ENCODE peak calls at places on chromosome 22, in four cellular contexts. N is stomach, J is foreskin fibroblast, R is cardiac fibroblast. H is an unnamed sample.
A peak's percentile ranks its signal among the peaks of the same experiment; 100 is the strongest.

GRCh38 chr22:19844423-19845368 is 10.0 kb downstream of the GNB1L start:
- DNase-seq in R (peak; percentile 45), J (peak; percentile 87), N (peak; percentile 57), H (no peak)

GRCh38 chr22:19815093-19815822 is 39.4 kb downstream of the GNB1L start:
- DNase-seq in R (no peak), N (peak; percentile 14), J (no peak), H (no peak)

GRCh38 chr22:23849009-23850006 is 8.4 kb upstream of the SLC2A11 start:
- DNase-seq in N (peak; percentile 91), J (peak; percentile 91), R (peak; percentile 74), H (peak; percentile 96)

GRCh38 chr22:29359469-29359868 is 28.9 kb downstream of the AP1B1 start:
- DNase-seq in J (peak; percentile 85), N (peak; percentile 70), R (peak; percentile 62), H (no peak)

GRCh38 chr22:19610518-19611253 is 86.5 kb upstream of the CLDN5 start:
- DNase-seq in J (no peak), N (no peak), R (no peak), H (no peak)

GRCh38 chr22:45468872-45469572 is 33.7 kb upstream of the FBLN1 start:
- DNase-seq in N (no peak), J (peak; percentile 94), R (peak; percentile 64), H (no peak)

GRCh38 chr22:22923379-22923778 is 35.8 kb downstream of the IGLL5 start:
- DNase-seq in N (no peak), J (no peak), R (no peak), H (no peak)

GRCh38 chr22:35376728-35377472 is 4.0 kb upstream of the HMOX1 start:
- DNase-seq in N (peak; percentile 91), R (peak; percentile 100), J (peak; percentile 99), H (peak; percentile 85)

GRCh38 chr22:44975444-44976262 is 34.2 kb downstream of the PHF21B start:
- DNase-seq in R (peak; percentile 80), J (peak; percentile 87), N (peak; percentile 76), H (peak; percentile 91)

GRCh38 chr22:17368727-17369552 is at the start of gene CECR2:
- DNase-seq in J (peak; percentile 28), R (peak; percentile 61), N (no peak), H (peak; percentile 82)

GRCh38 chr22:46087816-46088277 is 62.5 kb upstream of the PPARA start:
- DNase-seq in J (peak; percentile 98), N (peak; percentile 88), R (peak; percentile 94), H (no peak)

DNA sequence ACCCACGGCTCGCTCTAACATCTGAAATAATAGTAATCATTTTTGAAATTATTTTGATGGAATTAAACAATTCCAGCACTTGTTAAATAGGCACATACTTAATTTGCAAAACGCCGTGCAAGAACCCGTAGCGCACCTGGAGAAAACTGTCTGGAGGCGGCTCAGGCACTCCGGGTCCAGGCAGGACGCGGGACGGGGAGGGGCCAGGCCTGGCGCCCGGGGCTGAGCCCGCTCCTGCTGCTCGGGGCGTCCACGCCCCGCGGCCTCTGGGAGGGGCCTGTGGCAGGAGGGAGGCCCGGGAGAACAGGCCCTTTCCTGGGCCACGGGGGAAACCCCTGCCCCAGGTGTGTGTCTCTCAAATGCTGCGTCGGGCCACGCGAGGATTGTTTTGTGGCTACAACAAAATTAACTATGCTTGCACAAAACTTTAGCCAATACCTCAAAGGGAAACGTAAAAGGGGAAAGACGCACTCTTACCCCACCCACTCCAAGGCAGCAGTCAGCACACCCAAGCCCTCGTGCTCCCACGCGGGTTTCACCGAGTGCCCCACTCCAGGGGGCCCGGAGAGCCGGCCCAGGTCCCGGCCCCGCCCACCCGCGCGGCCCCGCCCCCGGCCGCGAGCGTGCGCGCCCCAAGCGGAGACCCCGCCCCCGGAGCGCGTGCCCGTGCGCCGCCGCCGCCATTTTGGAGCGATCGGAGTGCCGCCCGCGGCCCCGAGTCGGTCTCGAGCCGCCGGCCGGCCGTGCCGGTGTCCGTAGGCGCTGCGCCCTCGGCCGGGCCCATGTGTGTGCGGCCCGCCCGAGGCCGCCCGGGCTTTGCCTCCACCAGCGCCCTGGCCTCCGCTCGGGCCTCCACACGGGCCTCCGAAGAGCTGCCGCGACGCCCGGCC is at the start of gene PPP6R2:
- DNase-seq in R (peak; percentile 64), J (peak; percentile 88), N (peak; percentile 86), H (peak; percentile 91)
- TF ChIP-seq CTCF in R (no peak), J (no peak), N (no peak), H (peak; percentile 55)

GRCh38 chr22:37753746-37754145 is 54.0 kb upstream of the GCAT start:
- DNase-seq in R (no peak), N (no peak), J (peak; percentile 74), H (no peak)

GRCh38 chr22:37751449-37752188 is 54.8 kb downstream of the TRIOBP start:
- DNase-seq in N (no peak), R (no peak), J (peak; percentile 44), H (no peak)

GRCh38 chr22:37749831-37750595 is 53.2 kb downstream of the TRIOBP start:
- DNase-seq in N (no peak), R (peak; percentile 82), J (peak; percentile 91), H (no peak)

GRCh38 chr22:37750596-37751162 is 53.8 kb downstream of the TRIOBP start:
- DNase-seq in N (no peak), J (no peak), R (no peak), H (no peak)

GRCh38 chr22:37752189-37753061 is 55.3 kb upstream of the GCAT start:
- DNase-seq in R (peak; percentile 98), N (peak; percentile 93), J (peak; percentile 99), H (no peak)
- TF ChIP-seq CTCF in R (peak; percentile 41), N (no peak), J (peak; percentile 19), H (peak; percentile 24)

DNA sequence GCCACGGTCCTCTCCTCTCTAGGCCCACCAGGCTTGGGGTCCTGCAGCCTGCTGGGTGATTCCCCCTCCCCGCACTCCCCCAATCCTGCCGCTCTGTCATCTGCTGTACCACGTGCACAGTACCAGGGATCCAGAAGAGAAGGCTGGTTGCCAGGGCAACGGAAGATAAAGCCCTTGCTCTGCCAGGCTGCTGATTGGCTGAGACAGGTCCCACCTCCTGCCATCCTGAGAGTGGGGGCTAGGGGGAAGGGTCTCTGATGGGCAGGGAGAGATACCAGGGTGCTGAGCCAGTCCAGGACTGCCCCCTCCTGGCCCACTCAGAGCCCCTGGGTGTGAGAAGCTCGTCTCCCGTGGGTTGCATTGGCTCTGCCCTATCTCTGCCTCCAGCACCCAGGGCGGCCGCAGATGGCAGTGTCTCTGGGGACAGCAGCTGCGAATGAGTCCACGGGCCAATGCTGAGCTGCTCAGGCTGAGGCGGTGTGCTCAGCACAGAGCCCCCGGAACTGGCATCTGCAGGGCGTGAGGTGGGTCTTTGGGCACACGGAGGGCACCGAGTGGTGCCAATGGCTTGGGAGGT is at the start of gene SMIM45:
- DNase-seq in J (no peak), R (no peak), N (no peak), H (no peak)
- TF ChIP-seq CTCF in J (no peak), R (no peak), N (no peak), H (peak; percentile 37)

GRCh38 chr22:36850682-36851081 is 10.1 kb upstream of the NCF4 start:
- DNase-seq in N (no peak), J (no peak), R (no peak), H (no peak)

GRCh38 chr22:36855478-36855877 is 5.3 kb upstream of the NCF4 start:
- DNase-seq in R (no peak), N (no peak), J (no peak), H (no peak)

GRCh38 chr22:36856121-36856791 is 4.5 kb upstream of the NCF4 start:
- DNase-seq in R (peak; percentile 89), N (peak; percentile 94), J (peak; percentile 93), H (peak; percentile 97)

GRCh38 chr22:36852056-36852973 is 8.5 kb upstream of the NCF4 start:
- DNase-seq in R (no peak), N (no peak), J (no peak), H (no peak)

GRCh38 chr22:36853407-36854099 is 7.3 kb upstream of the NCF4 start:
- DNase-seq in R (peak; percentile 74), N (peak; percentile 62), J (peak; percentile 43), H (no peak)
- TF ChIP-seq CTCF in R (peak; percentile 84), N (peak; percentile 38), J (peak; percentile 63), H (peak; percentile 82)

GRCh38 chr22:40487663-40488249 is 117.4 kb downstream of the SGSM3 start:
- DNase-seq in R (peak; percentile 47), J (peak; percentile 51), N (no peak), H (no peak)
- TF ChIP-seq CTCF in R (peak; percentile 64), J (peak; percentile 69), N (peak; percentile 54), H (peak; percentile 82)

DNA sequence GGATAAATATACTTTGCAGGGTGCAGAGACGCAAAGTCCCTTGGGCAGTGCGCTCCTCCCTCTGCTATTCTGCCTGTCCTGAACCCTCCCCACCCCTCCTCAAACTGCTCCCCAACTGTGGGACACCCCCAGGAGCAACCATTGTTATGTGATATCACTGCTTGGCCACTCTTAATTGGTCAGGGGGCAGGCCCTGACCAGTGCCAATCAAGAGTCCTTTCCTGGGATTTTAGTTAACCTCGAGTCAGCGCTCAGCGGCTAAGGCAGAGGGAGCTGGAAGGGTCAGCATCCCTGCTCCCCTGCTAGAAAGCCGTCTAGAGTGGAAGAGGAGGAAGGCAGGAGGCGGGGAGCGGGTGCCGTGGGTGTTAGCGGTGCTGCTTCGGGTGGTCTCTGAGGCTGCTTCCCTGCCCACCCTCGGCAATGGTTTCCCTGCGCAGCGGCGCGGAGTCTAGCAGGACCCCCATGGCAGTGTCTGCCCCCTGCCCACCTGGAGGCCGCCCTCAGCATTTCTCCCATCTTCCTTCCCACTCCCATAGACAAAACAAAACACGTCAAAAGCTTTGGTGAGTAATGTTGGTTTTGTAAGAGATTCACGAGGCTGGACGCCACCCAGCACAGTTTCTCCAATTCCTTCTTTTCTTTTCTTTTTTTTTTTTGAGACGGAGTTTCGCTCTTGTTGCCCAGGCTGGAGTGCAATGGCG is 38.4 kb upstream of the A4GALT start:
- DNase-seq in N (no peak), J (peak; percentile 58), R (peak; percentile 82), H (no peak)
- TF ChIP-seq CTCF in N (no peak), J (no peak), R (peak; percentile 23), H (no peak)

DNA sequence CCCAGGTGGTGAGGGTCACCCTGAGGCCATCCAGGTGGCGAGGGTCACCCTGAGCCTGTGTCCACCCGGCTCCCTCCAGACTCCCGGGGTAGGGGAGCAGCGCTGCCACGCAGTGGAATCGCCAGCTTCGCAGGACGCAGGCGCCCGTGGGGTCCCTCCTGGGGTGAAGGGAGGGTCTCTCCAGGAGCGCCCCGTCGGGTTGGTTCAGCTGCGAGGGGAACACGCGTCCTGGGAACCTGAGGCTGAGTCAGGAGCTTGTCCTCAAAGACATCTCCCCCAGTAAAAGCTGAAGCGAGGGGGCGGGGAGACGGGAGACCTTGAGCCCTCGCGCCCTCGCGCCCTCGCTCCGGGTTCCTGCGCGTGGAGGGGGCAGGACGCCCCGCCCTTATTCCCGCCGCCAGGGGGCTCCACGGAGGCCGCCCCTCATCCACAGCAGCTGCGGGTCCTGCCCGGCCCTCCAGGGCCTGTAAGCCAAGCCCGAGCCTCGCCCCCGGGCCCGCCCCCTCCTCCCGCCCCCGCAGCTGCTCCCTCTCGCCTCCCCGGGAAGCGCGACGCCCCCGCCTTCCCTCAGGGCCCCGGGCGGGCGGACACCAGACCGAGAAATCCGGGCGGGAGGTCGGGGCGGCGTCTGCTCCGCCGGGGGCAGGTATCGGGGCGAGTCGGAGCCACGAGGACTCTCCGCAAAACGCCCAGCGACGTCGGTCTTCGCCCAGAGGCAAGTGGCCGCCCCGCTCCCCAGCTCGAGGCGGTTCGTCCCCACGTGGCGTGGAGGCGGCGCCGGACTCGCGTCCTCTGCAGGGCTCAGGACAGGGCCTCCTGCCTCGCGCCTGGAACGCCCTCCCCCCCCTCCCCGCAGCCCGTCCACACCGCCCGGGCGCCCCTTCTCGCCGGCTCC is 22.8 kb downstream of the PIM3 start:
- DNase-seq in J (no peak), N (no peak), R (no peak), H (no peak)
- TF ChIP-seq CTCF in J (peak; percentile 7), N (peak; percentile 51), R (peak; percentile 13), H (peak; percentile 70)